ENCODE peak calls at places on chromosomes 6 and 20, in six cellular contexts. V, U, B, N, C and I are unnamed samples.

GRCh38 chr20:36266189-36266588 is 29.9 kb downstream of the AAR2 start:
- DNase-seq in V (no peak), U (no peak), B (no peak), N (no peak), C (no peak), I (no peak)

GRCh38 chr6:39684790-39685485 is 40.3 kb downstream of the KIF6 start:
- DNase-seq in V (no peak), U (no peak), B (no peak), N (no peak), C (peak), I (no peak)

GRCh38 chr6:11161031-11161966 is 49.8 kb upstream of the ERVFRD-1 start:
- DNase-seq in V (no peak), U (no peak), B (no peak), N (no peak), C (no peak), I (peak)

GRCh38 chr6:2037230-2037926 is 208.0 kb downstream of the GMDS start:
- DNase-seq in V (no peak), U (no peak), B (no peak), N (no peak), C (no peak), I (no peak)

GRCh38 chr6:44342052-44342451 is 398 bp upstream of the SPATS1 start:
- DNase-seq in V (no peak), U (no peak), B (no peak), N (no peak), C (peak), I (no peak)

GRCh38 chr20:24985802-24986201 is 6.7 kb downstream of the APMAP start:
- DNase-seq in V (peak), U (peak), B (no peak), N (no peak), C (no peak), I (no peak)

GRCh38 chr6:140752234-140752633 is 1377.8 kb upstream of the CITED2 start:
- DNase-seq in V (no peak), U (no peak), B (no peak), N (no peak), C (no peak), I (no peak)

GRCh38 chr6:106510090-106510970 is 119.0 kb downstream of the RTN4IP1 start:
- DNase-seq in V (peak), U (peak), B (peak), N (peak), C (no peak), I (no peak)

GRCh38 chr6:44157152-44157521 is 1.5 kb upstream of the CAPN11 start:
- DNase-seq in V (no peak), U (no peak), B (no peak), N (no peak), C (no peak), I (no peak)

GRCh38 chr6:2129076-2129695 is 116.2 kb downstream of the GMDS start:
- DNase-seq in V (no peak), U (no peak), B (no peak), N (no peak), C (no peak), I (no peak)

GRCh38 chr20:37528442-37529213 is 952 bp upstream of the BLCAP start:
- DNase-seq in V (no peak), U (peak), B (no peak), N (no peak), C (no peak), I (no peak)

GRCh38 chr6:46674410-46674809 is 13.3 kb upstream of the TDRD6 start:
- DNase-seq in V (no peak), U (no peak), B (no peak), N (no peak), C (no peak), I (no peak)

GRCh38 chr6:55974688-55975087 is 99.3 kb upstream of the BMP5 start:
- DNase-seq in V (no peak), U (no peak), B (no peak), N (no peak), C (no peak), I (no peak)

GRCh38 chr20:44138859-44139258 is 48.1 kb downstream of the JPH2 start:
- DNase-seq in V (peak), U (no peak), B (no peak), N (no peak), C (no peak), I (no peak)

GRCh38 chr6:142378138-142378875 is 76.5 kb downstream of the ADGRG6 start:
- DNase-seq in V (no peak), U (no peak), B (no peak), N (peak), C (no peak), I (no peak)

GRCh38 chr6:84027340-84028183 is 6.0 kb upstream of the MRAP2 start:
- DNase-seq in V (no peak), U (no peak), B (no peak), N (no peak), C (no peak), I (no peak)

GRCh38 chr20:2995796-2996195 is 47.6 kb upstream of the GNRH2 start:
- DNase-seq in V (no peak), U (no peak), B (no peak), N (no peak), C (no peak), I (no peak)

GRCh38 chr6:69232506-69233194 is 564.2 kb downstream of the LMBRD1 start:
- DNase-seq in V (peak), U (peak), B (peak), N (peak), C (peak), I (peak)

GRCh38 chr6:134980846-134981245 is 30.9 kb upstream of the ALDH8A1 start:
- DNase-seq in V (no peak), U (no peak), B (no peak), N (no peak), C (peak), I (no peak)

GRCh38 chr6:36916159-36916558 is 30.4 kb downstream of the C6orf89 start:
- DNase-seq in V (no peak), U (no peak), B (no peak), N (no peak), C (no peak), I (no peak)

GRCh38 chr6:16752206-16752867 is 8.9 kb downstream of the ATXN1 start:
- DNase-seq in V (no peak), U (no peak), B (no peak), N (no peak), C (no peak), I (peak)

GRCh38 chr6:42783177-42783875 is 1.5 kb downstream of the BICRAL start:
- DNase-seq in V (peak), U (peak), B (peak), N (peak), C (peak), I (peak)
- TF ChIP-seq POLR2A in V (no peak), U (no peak), B (no peak), N (peak), C (peak), I (peak)

DNA sequence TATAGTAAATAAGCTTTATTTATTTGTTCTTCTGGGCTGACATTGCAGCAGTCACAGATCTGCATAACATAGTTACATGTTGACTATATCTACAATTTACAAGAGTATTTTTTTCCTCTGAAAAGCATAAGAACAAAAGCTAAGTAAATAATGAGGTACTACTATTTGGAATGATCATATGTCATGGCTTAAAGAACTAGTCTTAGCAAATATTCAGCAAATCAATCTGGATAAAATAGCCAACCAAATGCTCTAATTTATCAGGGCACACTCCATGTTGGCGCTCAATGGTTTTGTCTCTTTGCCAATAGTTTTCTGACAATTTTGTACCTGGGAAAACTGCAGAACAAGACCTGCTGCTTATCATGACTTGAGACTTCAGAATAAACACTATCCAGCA is 233.4 kb upstream of the RIN2 start:
- DNase-seq in V (no peak), U (no peak), B (no peak), N (no peak), C (no peak), I (no peak)
- TF ChIP-seq POLR2A in V (no peak), U (no peak), B (no peak), N (no peak), C (no peak), I (no peak)

GRCh38 chr20:10670521-10671220 is 3.1 kb downstream of the JAG1 start:
- DNase-seq in V (no peak), U (no peak), B (no peak), N (no peak), C (no peak), I (no peak)

GRCh38 chr20:10671221-10671849 is 2.5 kb downstream of the JAG1 start:
- DNase-seq in V (peak), U (peak), B (peak), N (peak), C (peak), I (peak)

GRCh38 chr20:10673176-10673830 is 496 bp downstream of the JAG1 start:
- DNase-seq in V (peak), U (peak), B (peak), N (peak), C (peak), I (peak)

GRCh38 chr20:10672579-10673127 is 1.1 kb downstream of the JAG1 start:
- DNase-seq in V (peak), U (peak), B (peak), N (peak), C (peak), I (peak)

DNA sequence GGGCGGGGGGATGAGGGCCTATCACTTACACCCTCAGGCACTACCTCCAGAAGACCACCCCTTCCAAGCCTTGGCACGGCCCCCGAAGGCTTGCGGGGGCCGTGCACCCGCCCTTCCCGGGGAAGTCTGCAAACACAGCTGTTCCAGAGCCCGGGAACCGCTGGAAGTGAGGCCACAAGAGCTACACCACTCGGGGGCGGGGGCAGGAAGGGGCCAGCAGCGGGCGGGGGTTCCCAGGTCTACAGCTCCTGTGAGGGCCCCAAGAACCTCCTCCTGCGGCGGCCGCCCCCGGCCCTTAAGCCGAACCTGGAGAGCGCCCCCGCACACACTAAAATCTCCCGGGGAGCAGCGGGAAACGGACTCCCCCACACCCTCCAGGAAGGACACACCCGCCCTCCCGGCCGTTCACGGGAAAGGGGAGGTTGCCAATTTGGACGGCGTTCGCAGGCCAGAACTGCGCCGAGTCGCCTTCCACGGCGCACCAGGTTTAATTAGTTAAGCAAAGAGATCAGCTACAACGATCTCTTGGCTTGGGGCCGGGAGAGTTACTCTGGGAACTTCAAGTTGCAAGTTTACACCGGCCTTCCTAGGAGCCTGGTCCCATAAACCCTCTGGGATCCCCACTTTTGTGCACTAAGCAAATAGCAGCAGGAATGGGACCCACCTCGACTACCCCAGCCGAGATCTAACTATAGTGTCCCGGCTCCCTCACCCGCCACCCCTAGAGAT is 1.8 kb downstream of the JAG1 start:
- DNase-seq in V (peak), U (peak), B (peak), N (peak), C (peak), I (peak)
- TF ChIP-seq POLR2A in V (no peak), U (no peak), B (no peak), N (no peak), C (no peak), I (peak)

DNA sequence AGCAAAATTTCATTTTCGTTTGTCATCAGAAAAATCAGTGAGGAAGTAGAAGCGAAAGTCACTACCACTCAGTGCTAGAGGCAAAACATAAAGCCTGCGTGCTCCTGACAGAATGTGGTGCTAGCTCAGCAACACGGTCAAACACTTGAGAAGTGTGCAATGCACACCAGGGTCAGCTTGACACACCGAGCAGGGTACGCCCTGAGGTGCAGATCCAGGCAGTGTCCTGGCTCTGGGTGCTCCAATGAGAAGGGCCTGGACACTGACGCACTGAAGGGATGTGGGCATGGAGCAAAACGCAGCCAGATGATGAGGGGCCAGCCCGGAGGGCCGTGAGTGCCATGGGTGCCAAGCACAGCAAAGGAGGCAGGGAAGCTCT is 5.9 kb downstream of the RNASET2 start:
- DNase-seq in V (no peak), U (peak), B (no peak), N (no peak), C (no peak), I (no peak)
- TF ChIP-seq POLR2A in V (no peak), U (peak), B (no peak), N (no peak), C (no peak), I (no peak)

DNA sequence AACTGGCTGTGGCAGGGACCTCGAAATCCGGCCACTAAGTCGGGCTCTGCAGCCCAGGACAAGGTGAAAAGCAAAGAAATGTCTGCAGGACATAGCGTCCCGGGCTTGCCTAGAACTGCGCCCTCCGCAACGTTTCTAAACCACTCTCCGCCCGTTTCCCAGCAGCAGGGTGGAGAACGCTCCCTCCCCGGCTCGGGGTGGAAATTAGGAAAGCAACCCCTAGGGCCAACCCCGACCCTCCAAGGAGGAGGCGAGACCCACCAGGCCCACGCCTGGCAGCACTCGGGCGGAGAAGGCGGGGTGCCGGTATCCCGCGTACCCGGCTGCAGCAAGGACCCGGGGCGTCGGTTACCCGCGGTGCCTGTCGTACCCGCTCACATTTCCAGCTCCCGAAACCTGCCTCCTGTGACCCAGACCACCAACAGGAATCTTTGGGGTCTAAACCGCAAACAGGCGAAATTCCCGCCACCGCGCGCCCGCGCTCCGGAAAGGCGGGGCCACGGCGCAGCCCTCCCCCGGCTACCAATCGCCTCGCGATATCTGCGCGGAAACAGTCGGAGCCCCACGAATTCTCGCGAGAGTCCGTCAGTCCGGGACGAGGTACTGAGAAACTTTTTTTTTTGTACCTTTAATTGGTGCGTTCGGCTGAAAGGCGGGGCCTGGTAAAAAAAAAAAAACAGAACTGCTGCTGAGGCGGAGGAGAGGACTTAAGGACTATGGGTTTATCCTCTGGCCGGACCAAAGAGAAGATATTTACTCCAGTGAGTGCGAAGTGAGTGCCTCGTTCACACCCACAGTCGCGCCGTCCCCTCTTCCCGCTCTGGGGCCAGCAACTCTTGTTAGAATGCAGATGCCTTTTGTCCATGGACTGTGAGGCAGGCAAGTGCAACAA is at the start of gene MMS22L:
- DNase-seq in V (peak), U (peak), B (peak), N (peak), C (peak), I (peak)
- TF ChIP-seq POLR2A in V (no peak), U (no peak), B (no peak), N (no peak), C (peak), I (no peak)

GRCh38 chr20:49288250-49288751 is 10.4 kb upstream of the ZNFX1 start:
- DNase-seq in V (no peak), U (no peak), B (no peak), N (no peak), C (peak), I (no peak)

GRCh38 chr20:49285813-49286494 is 8.1 kb upstream of the ZNFX1 start:
- DNase-seq in V (no peak), U (no peak), B (no peak), N (no peak), C (no peak), I (no peak)

GRCh38 chr20:49288784-49289696 is 11.2 kb upstream of the ZNFX1 start:
- DNase-seq in V (no peak), U (no peak), B (no peak), N (peak), C (peak), I (no peak)

GRCh38 chr20:49286689-49287551 is 9.1 kb upstream of the ZNFX1 start:
- DNase-seq in V (no peak), U (no peak), B (no peak), N (no peak), C (peak), I (no peak)

GRCh38 chr20:49287555-49288249 is 9.8 kb upstream of the ZNFX1 start:
- DNase-seq in V (no peak), U (no peak), B (no peak), N (no peak), C (peak), I (no peak)
- TF ChIP-seq POLR2A in V (no peak), U (no peak), B (no peak), N (no peak), C (peak), I (no peak)

DNA sequence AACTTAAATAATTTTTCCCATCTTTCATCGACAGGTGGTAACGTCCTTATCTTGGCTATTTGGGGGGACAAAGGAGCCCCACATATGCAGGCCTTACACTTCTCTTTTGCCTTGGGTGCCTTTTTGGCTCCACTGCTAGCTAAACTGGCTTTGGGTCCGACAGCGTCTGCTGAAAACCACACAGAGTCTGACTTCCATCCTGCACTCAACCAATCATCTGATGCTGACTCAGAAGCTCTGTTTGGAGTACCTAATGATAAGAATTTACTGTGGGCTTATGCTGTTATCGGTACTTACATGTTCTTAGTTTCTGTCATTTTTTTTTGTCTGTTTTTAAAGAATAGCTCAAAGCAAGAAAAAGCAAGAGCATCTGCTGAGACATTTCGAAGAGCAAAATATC is 178.5 kb downstream of the SLC16A10 start:
- DNase-seq in V (no peak), U (no peak), B (no peak), N (no peak), C (peak), I (no peak)
- TF ChIP-seq POLR2A in V (no peak), U (no peak), B (no peak), N (no peak), C (no peak), I (no peak)

DNA sequence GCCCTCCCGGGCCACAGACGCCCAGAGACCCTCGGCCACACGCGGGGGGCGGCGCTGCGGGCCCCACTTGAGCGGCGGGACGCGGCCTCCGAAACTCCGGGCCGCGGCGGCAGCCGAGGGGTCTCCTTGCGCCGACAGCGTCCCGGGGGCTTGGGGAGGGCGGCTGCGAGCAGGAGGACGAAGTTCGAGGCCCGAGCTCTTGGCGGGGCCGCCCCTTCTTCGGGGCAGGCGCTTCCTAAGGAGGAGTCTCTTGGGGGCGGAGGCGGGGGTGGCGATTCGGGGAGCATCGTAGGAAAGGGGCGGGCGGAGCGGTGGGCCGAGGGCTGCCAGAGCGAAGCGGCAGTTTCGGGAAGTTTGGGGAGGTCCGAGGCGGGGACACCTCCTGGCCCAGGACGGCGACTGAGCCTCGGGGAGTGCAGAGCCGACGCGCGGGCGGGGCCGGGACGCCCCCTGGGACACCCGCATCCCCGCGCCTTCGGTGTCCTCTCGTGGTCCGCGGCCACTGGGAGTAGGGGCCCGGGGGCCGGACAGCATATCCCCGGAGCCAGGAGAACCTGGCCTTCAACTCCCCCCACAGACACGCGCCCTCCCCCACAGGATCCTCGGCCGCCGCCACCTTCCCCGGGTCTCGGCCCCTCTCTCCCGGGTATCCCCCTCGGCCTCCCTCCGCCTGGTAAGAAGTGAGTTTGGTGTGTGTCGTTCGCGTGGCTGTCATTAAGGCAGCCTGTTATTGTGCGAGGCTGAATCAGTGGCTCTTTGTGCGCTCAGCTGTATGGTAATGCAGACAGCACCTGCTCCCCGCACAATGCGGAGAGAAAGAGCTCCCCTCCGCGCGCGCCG is 613 bp upstream of the DLL1 start:
- DNase-seq in V (peak), U (peak), B (peak), N (peak), C (no peak), I (no peak)
- TF ChIP-seq POLR2A in V (no peak), U (no peak), B (no peak), N (no peak), C (no peak), I (no peak)

GRCh38 chr6:88815491-88815890 is 147.9 kb downstream of the RNGTT start:
- DNase-seq in V (no peak), U (no peak), B (no peak), N (no peak), C (no peak), I (no peak)
- TF ChIP-seq POLR2A in V (no peak), U (no peak), B (no peak), N (no peak), C (no peak), I (no peak)